ENCODE peak calls at places on chromosome 12, in nine cellular contexts. One of them, this sample, is unnamed.

GRCh38 chr12:3538691-3539030 is 47.7 kb downstream of the PRMT8 start:
- DNase-seq in fibroblast of mammary gland: no peak
- DNase-seq in HL-60: no peak
- DNase-seq in fibroblast of pulmonary artery: no peak
- DNase-seq in choroid plexus epithelial cell: no peak
- DNase-seq in suprapubic skin: peak
- DNase-seq in GM23248: no peak
- DNase-seq in HFF-Myc: no peak
- DNase-seq in bronchial epithelial cell: no peak
- DNase-seq in this sample: no peak

GRCh38 chr12:126684703-126685102 is 1582.3 kb upstream of the TMEM132C start:
- DNase-seq in fibroblast of mammary gland: no peak
- DNase-seq in HL-60: no peak
- DNase-seq in fibroblast of pulmonary artery: no peak
- DNase-seq in choroid plexus epithelial cell: no peak
- DNase-seq in suprapubic skin: no peak
- DNase-seq in GM23248: no peak
- DNase-seq in HFF-Myc: no peak
- DNase-seq in bronchial epithelial cell: no peak
- DNase-seq in this sample: no peak

GRCh38 chr12:12172106-12172511 is 94.7 kb downstream of the LRP6 start:
- DNase-seq in fibroblast of mammary gland: peak
- DNase-seq in HL-60: peak
- DNase-seq in fibroblast of pulmonary artery: peak
- DNase-seq in choroid plexus epithelial cell: peak
- DNase-seq in suprapubic skin: no peak
- DNase-seq in GM23248: peak
- DNase-seq in HFF-Myc: peak
- DNase-seq in bronchial epithelial cell: peak
- DNase-seq in this sample: no peak

GRCh38 chr12:40953076-40953475 is 235.0 kb upstream of the PDZRN4 start:
- DNase-seq in fibroblast of mammary gland: peak
- DNase-seq in HL-60: no peak
- DNase-seq in fibroblast of pulmonary artery: no peak
- DNase-seq in choroid plexus epithelial cell: peak
- DNase-seq in suprapubic skin: no peak
- DNase-seq in GM23248: peak
- DNase-seq in HFF-Myc: no peak
- DNase-seq in bronchial epithelial cell: no peak
- DNase-seq in this sample: no peak

GRCh38 chr12:5433081-5433839 is 1.4 kb downstream of the NTF3 start:
- DNase-seq in fibroblast of mammary gland: no peak
- DNase-seq in HL-60: no peak
- DNase-seq in fibroblast of pulmonary artery: no peak
- DNase-seq in choroid plexus epithelial cell: no peak
- DNase-seq in suprapubic skin: no peak
- DNase-seq in GM23248: peak
- DNase-seq in HFF-Myc: no peak
- DNase-seq in bronchial epithelial cell: no peak
- DNase-seq in this sample: no peak

GRCh38 chr12:131592972-131593371 is 117.9 kb upstream of the SFSWAP start:
- DNase-seq in fibroblast of mammary gland: no peak
- DNase-seq in HL-60: no peak
- DNase-seq in fibroblast of pulmonary artery: no peak
- DNase-seq in choroid plexus epithelial cell: no peak
- DNase-seq in suprapubic skin: no peak
- DNase-seq in GM23248: no peak
- DNase-seq in HFF-Myc: no peak
- DNase-seq in bronchial epithelial cell: no peak
- DNase-seq in this sample: no peak

GRCh38 chr12:94994312-94994711 is 9.2 kb downstream of the NDUFA12 start:
- DNase-seq in fibroblast of mammary gland: peak
- DNase-seq in HL-60: no peak
- DNase-seq in fibroblast of pulmonary artery: peak
- DNase-seq in choroid plexus epithelial cell: peak
- DNase-seq in suprapubic skin: no peak
- DNase-seq in GM23248: peak
- DNase-seq in HFF-Myc: no peak
- DNase-seq in bronchial epithelial cell: peak
- DNase-seq in this sample: no peak

GRCh38 chr12:106204312-106204711 is 43.5 kb downstream of the CKAP4 start:
- DNase-seq in fibroblast of mammary gland: no peak
- DNase-seq in HL-60: no peak
- DNase-seq in fibroblast of pulmonary artery: no peak
- DNase-seq in choroid plexus epithelial cell: no peak
- DNase-seq in suprapubic skin: no peak
- DNase-seq in GM23248: peak
- DNase-seq in HFF-Myc: no peak
- DNase-seq in bronchial epithelial cell: no peak
- DNase-seq in this sample: no peak

GRCh38 chr12:96617178-96617577 is 127.8 kb downstream of the CFAP54 start:
- DNase-seq in fibroblast of mammary gland: no peak
- DNase-seq in HL-60: no peak
- DNase-seq in fibroblast of pulmonary artery: no peak
- DNase-seq in choroid plexus epithelial cell: no peak
- DNase-seq in suprapubic skin: no peak
- DNase-seq in GM23248: no peak
- DNase-seq in HFF-Myc: no peak
- DNase-seq in bronchial epithelial cell: no peak
- DNase-seq in this sample: no peak

GRCh38 chr12:32043928-32044549 is 62.6 kb upstream of the BICD1 start:
- DNase-seq in fibroblast of mammary gland: no peak
- DNase-seq in HL-60: no peak
- DNase-seq in fibroblast of pulmonary artery: no peak
- DNase-seq in choroid plexus epithelial cell: no peak
- DNase-seq in suprapubic skin: no peak
- DNase-seq in GM23248: peak
- DNase-seq in HFF-Myc: no peak
- DNase-seq in bronchial epithelial cell: peak
- DNase-seq in this sample: no peak
- H3K4me3 ChIP-seq in fibroblast of mammary gland: no peak
- H3K4me3 ChIP-seq in HL-60: no peak
- H3K4me3 ChIP-seq in fibroblast of pulmonary artery: no peak
- H3K4me3 ChIP-seq in choroid plexus epithelial cell: no peak
- H3K4me3 ChIP-seq in suprapubic skin: no peak
- H3K4me3 ChIP-seq in GM23248: no peak
- H3K4me3 ChIP-seq in HFF-Myc: no peak
- H3K4me3 ChIP-seq in bronchial epithelial cell: no peak
- H3K4me3 ChIP-seq in this sample: no peak

GRCh38 chr12:116990971-116991966 is 80.5 kb downstream of the FBXW8 start:
- DNase-seq in fibroblast of mammary gland: peak
- DNase-seq in HL-60: no peak
- DNase-seq in fibroblast of pulmonary artery: no peak
- DNase-seq in choroid plexus epithelial cell: peak
- DNase-seq in suprapubic skin: no peak
- DNase-seq in GM23248: peak
- DNase-seq in HFF-Myc: no peak
- DNase-seq in bronchial epithelial cell: no peak
- DNase-seq in this sample: no peak

GRCh38 chr12:116996058-116996457 is 85.3 kb downstream of the FBXW8 start:
- DNase-seq in fibroblast of mammary gland: peak
- DNase-seq in HL-60: no peak
- DNase-seq in fibroblast of pulmonary artery: peak
- DNase-seq in choroid plexus epithelial cell: no peak
- DNase-seq in suprapubic skin: no peak
- DNase-seq in GM23248: no peak
- DNase-seq in HFF-Myc: no peak
- DNase-seq in bronchial epithelial cell: no peak
- DNase-seq in this sample: no peak

GRCh38 chr12:116990329-116990728 is 79.6 kb downstream of the FBXW8 start:
- DNase-seq in fibroblast of mammary gland: no peak
- DNase-seq in HL-60: no peak
- DNase-seq in fibroblast of pulmonary artery: no peak
- DNase-seq in choroid plexus epithelial cell: no peak
- DNase-seq in suprapubic skin: no peak
- DNase-seq in GM23248: peak
- DNase-seq in HFF-Myc: no peak
- DNase-seq in bronchial epithelial cell: no peak
- DNase-seq in this sample: no peak
- H3K4me3 ChIP-seq in fibroblast of mammary gland: no peak
- H3K4me3 ChIP-seq in HL-60: no peak
- H3K4me3 ChIP-seq in fibroblast of pulmonary artery: no peak
- H3K4me3 ChIP-seq in choroid plexus epithelial cell: no peak
- H3K4me3 ChIP-seq in suprapubic skin: no peak
- H3K4me3 ChIP-seq in GM23248: peak
- H3K4me3 ChIP-seq in HFF-Myc: no peak
- H3K4me3 ChIP-seq in bronchial epithelial cell: no peak
- H3K4me3 ChIP-seq in this sample: no peak

GRCh38 chr12:1760566-1761382 is 59.6 kb upstream of the LRTM2 start:
- DNase-seq in fibroblast of mammary gland: peak
- DNase-seq in HL-60: no peak
- DNase-seq in fibroblast of pulmonary artery: peak
- DNase-seq in choroid plexus epithelial cell: peak
- DNase-seq in suprapubic skin: no peak
- DNase-seq in GM23248: peak
- DNase-seq in HFF-Myc: no peak
- DNase-seq in bronchial epithelial cell: peak
- DNase-seq in this sample: no peak

GRCh38 chr12:1761857-1762256 is 58.5 kb upstream of the LRTM2 start:
- DNase-seq in fibroblast of mammary gland: no peak
- DNase-seq in HL-60: no peak
- DNase-seq in fibroblast of pulmonary artery: no peak
- DNase-seq in choroid plexus epithelial cell: no peak
- DNase-seq in suprapubic skin: no peak
- DNase-seq in GM23248: no peak
- DNase-seq in HFF-Myc: no peak
- DNase-seq in bronchial epithelial cell: no peak
- DNase-seq in this sample: no peak

DNA sequence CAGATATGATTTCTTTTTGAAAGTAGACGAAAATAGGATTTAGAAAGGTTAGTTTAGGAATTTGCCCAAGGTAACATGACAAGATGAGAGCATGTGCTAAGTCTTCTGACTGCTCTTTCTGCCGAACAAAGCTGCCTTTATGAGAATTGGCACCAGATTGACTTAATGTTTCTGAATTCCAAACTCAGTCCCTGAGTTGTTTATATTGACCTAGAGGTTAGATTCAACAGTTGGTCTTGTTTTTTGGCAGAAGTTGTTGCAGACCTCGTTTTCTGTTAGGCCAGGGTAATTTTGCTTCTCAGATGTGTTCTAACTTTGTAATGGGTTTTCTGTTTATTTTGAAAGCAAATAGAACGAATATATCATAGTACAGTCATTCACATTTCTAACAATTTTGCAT is 61.5 kb upstream of the LRTM2 start:
- DNase-seq in fibroblast of mammary gland: no peak
- DNase-seq in HL-60: no peak
- DNase-seq in fibroblast of pulmonary artery: no peak
- DNase-seq in choroid plexus epithelial cell: peak
- DNase-seq in suprapubic skin: no peak
- DNase-seq in GM23248: no peak
- DNase-seq in HFF-Myc: no peak
- DNase-seq in bronchial epithelial cell: no peak
- DNase-seq in this sample: no peak
- H3K4me3 ChIP-seq in fibroblast of mammary gland: no peak
- H3K4me3 ChIP-seq in HL-60: no peak
- H3K4me3 ChIP-seq in fibroblast of pulmonary artery: no peak
- H3K4me3 ChIP-seq in choroid plexus epithelial cell: no peak
- H3K4me3 ChIP-seq in suprapubic skin: no peak
- H3K4me3 ChIP-seq in GM23248: no peak
- H3K4me3 ChIP-seq in HFF-Myc: no peak
- H3K4me3 ChIP-seq in bronchial epithelial cell: no peak
- H3K4me3 ChIP-seq in this sample: no peak

GRCh38 chr12:178715-179109 is 35.2 kb downstream of the SLC6A12 start:
- DNase-seq in fibroblast of mammary gland: no peak
- DNase-seq in HL-60: no peak
- DNase-seq in fibroblast of pulmonary artery: no peak
- DNase-seq in choroid plexus epithelial cell: no peak
- DNase-seq in suprapubic skin: no peak
- DNase-seq in GM23248: no peak
- DNase-seq in HFF-Myc: no peak
- DNase-seq in bronchial epithelial cell: no peak
- DNase-seq in this sample: no peak
- H3K4me3 ChIP-seq in fibroblast of mammary gland: no peak
- H3K4me3 ChIP-seq in HL-60: no peak
- H3K4me3 ChIP-seq in fibroblast of pulmonary artery: no peak
- H3K4me3 ChIP-seq in choroid plexus epithelial cell: no peak
- H3K4me3 ChIP-seq in suprapubic skin: no peak
- H3K4me3 ChIP-seq in GM23248: no peak
- H3K4me3 ChIP-seq in HFF-Myc: no peak
- H3K4me3 ChIP-seq in bronchial epithelial cell: no peak
- H3K4me3 ChIP-seq in this sample: no peak

This sample was measured in coronary artery.